ENCODE peak calls at places on chromosomes 2 and 18, in nine cellular contexts. H, R, V, Q, J, Y, D, E and C are unnamed samples.

GRCh38 chr2:187075106-187076070 is 226.4 kb upstream of the ZSWIM2 start:
- DNase-seq in Q (no peak), E (peak), J (no peak), V (no peak), R (no peak), Y (no peak), H (no peak), D (no peak), C (no peak)

GRCh38 chr2:236661064-236661761 is 91.6 kb downstream of the ACKR3 start:
- DNase-seq in Q (no peak), E (no peak), H (no peak), J (no peak), Y (no peak), D (peak), R (no peak), V (peak), C (peak)

GRCh38 chr2:48210189-48210588 is 303.9 kb upstream of the FBXO11 start:
- DNase-seq in R (no peak), E (no peak), Y (no peak), H (no peak), D (no peak), Q (no peak), V (no peak), J (no peak), C (no peak)

GRCh38 chr2:33526132-33526531 is 49.7 kb downstream of the RASGRP3 start:
- DNase-seq in R (no peak), Y (no peak), Q (peak), J (no peak), D (no peak), E (no peak), V (no peak), H (no peak), C (peak)

GRCh38 chr2:43453771-43454170 is 142.1 kb downstream of the THADA start:
- DNase-seq in V (no peak), Q (no peak), H (no peak), R (no peak), E (no peak), J (no peak), D (no peak), Y (peak), C (no peak)

GRCh38 chr2:28674062-28674712 is 77.4 kb upstream of the PPP1CB start:
- DNase-seq in R (no peak), E (no peak), J (no peak), H (no peak), V (no peak), Q (no peak), D (no peak), Y (no peak), C (peak)

GRCh38 chr2:145006957-145007672 is 487.2 kb upstream of the ZEB2 start:
- DNase-seq in Q (no peak), H (no peak), V (no peak), J (no peak), R (no peak), Y (no peak), E (no peak), D (peak), C (peak)

GRCh38 chr2:38146917-38147307 is 71.0 kb upstream of the CYP1B1 start:
- DNase-seq in R (no peak), Y (no peak), J (peak), D (peak), V (no peak), H (no peak), Q (peak), E (no peak), C (peak)

GRCh38 chr2:67374481-67374880 is 22.7 kb upstream of the ETAA1 start:
- DNase-seq in V (no peak), Y (no peak), R (no peak), H (no peak), J (no peak), D (no peak), Q (no peak), E (no peak), C (no peak)

GRCh38 chr2:47056875-47057731 is 98.0 kb downstream of the STPG4 start:
- DNase-seq in D (no peak), R (peak), J (peak), H (peak), Q (peak), V (no peak), E (peak), Y (no peak), C (peak)

GRCh38 chr2:237453671-237454070 is 33.4 kb upstream of the MLPH start:
- DNase-seq in Q (no peak), E (no peak), J (no peak), H (no peak), V (no peak), D (no peak), Y (no peak), R (no peak), C (no peak)

GRCh38 chr2:128563348-128563687 is 244.7 kb upstream of the HS6ST1 start:
- DNase-seq in V (no peak), H (no peak), Y (no peak), J (peak), E (peak), D (no peak), Q (no peak), R (no peak), C (peak)

GRCh38 chr2:165572155-165572554 is 102.7 kb downstream of the CSRNP3 start:
- DNase-seq in Y (peak), Q (no peak), J (no peak), V (peak), E (no peak), R (no peak), H (no peak), D (no peak), C (no peak)

GRCh38 chr2:67548317-67549095 is 151.4 kb downstream of the ETAA1 start:
- DNase-seq in H (no peak), E (no peak), R (no peak), V (peak), J (no peak), D (no peak), Y (no peak), Q (no peak), C (no peak)

GRCh38 chr18:7945882-7946281 is 378.8 kb downstream of the PTPRM start:
- DNase-seq in J (peak), E (no peak), R (no peak), V (no peak), H (no peak), Q (no peak), Y (no peak), D (peak), C (peak)

GRCh38 chr2:17661460-17661859 is 92.2 kb downstream of the SMC6 start:
- DNase-seq in Q (no peak), R (no peak), J (no peak), D (no peak), E (no peak), Y (no peak), V (no peak), H (no peak), C (no peak)

GRCh38 chr18:56068030-56068671 is 480.2 kb upstream of the TCF4 start:
- DNase-seq in Q (no peak), R (no peak), E (no peak), D (no peak), J (no peak), Y (no peak), H (no peak), V (no peak), C (peak)

GRCh38 chr2:27291865-27292264 is 9.6 kb downstream of the TRIM54 start:
- DNase-seq in E (no peak), H (no peak), D (peak), Q (no peak), R (no peak), Y (no peak), J (no peak), V (peak), C (no peak)

GRCh38 chr2:71611781-71612545 is 158.6 kb downstream of the DYSF start:
- DNase-seq in V (no peak), Q (no peak), J (peak), Y (no peak), E (peak), H (peak), R (no peak), D (no peak), C (no peak)

GRCh38 chr2:27448381-27448780 is 6.2 kb downstream of the KRTCAP3 start:
- DNase-seq in Q (no peak), R (no peak), J (no peak), Y (no peak), H (no peak), E (no peak), V (no peak), D (no peak), C (no peak)

GRCh38 chr2:19793132-19793750 is 108.5 kb downstream of the TTC32 start:
- DNase-seq in V (no peak), H (no peak), E (no peak), Y (no peak), R (no peak), Q (no peak), D (no peak), J (no peak), C (no peak)

GRCh38 chr2:239721531-239721930 is 303.6 kb downstream of the NDUFA10 start:
- DNase-seq in H (peak), R (no peak), Q (no peak), D (no peak), J (peak), E (no peak), Y (no peak), V (no peak), C (no peak)

GRCh38 chr18:57052173-57052572 is 94.7 kb upstream of the BOD1L2 start:
- DNase-seq in E (no peak), J (no peak), D (no peak), Q (no peak), Y (no peak), V (no peak), R (no peak), H (no peak), C (no peak)

GRCh38 chr18:22609642-22610041 is 191.9 kb upstream of the CTAGE1 start:
- DNase-seq in D (peak), Y (no peak), H (peak), E (peak), Q (no peak), R (no peak), V (peak), J (no peak), C (peak)
- TF ChIP-seq CTCF in D (no peak), Y (no peak), H (no peak), E (no peak), Q (no peak), R (no peak), V (peak), J (no peak), C (no peak)

GRCh38 chr2:197852127-197852526 is 47.7 kb downstream of the PLCL1 start:
- DNase-seq in D (no peak), R (no peak), H (no peak), Q (no peak), E (no peak), Y (no peak), J (no peak), V (no peak), C (no peak)

GRCh38 chr2:197850882-197851281 is 46.5 kb downstream of the PLCL1 start:
- DNase-seq in E (no peak), R (no peak), D (no peak), Y (no peak), Q (no peak), V (no peak), J (no peak), H (no peak), C (no peak)

GRCh38 chr2:197848602-197849001 is 44.2 kb downstream of the PLCL1 start:
- DNase-seq in J (no peak), Q (no peak), D (no peak), Y (no peak), R (no peak), V (no peak), H (no peak), E (no peak), C (no peak)

GRCh38 chr2:197853549-197853948 is 49.2 kb downstream of the PLCL1 start:
- DNase-seq in V (no peak), H (no peak), R (no peak), J (no peak), E (no peak), Y (no peak), D (no peak), Q (no peak), C (no peak)

DNA sequence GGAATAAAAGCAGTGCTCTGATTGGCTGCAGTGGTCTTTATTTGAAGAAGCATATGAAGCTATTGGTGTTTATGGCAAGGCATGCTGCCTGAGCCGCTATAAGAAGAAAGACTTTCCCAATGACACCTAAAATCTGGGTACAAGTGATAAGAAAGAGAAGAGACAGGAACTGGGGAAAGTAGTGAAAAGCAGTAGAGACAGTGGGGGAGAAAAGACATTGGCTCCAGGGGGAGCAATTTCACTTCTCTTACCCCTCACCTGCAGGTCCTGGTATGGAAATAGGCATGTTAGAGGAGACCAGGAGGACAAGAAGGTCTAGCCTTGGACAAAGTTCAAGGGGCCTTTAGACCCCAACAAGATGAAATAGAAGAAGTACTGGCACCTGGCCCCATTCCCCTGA is 47.1 kb downstream of the PLCL1 start:
- DNase-seq in Q (peak), D (no peak), V (peak), Y (no peak), J (no peak), H (no peak), R (no peak), E (no peak), C (no peak)
- TF ChIP-seq CTCF in Q (peak), D (no peak), V (peak), Y (no peak), J (no peak), H (no peak), R (no peak), E (no peak), C (peak)

DNA sequence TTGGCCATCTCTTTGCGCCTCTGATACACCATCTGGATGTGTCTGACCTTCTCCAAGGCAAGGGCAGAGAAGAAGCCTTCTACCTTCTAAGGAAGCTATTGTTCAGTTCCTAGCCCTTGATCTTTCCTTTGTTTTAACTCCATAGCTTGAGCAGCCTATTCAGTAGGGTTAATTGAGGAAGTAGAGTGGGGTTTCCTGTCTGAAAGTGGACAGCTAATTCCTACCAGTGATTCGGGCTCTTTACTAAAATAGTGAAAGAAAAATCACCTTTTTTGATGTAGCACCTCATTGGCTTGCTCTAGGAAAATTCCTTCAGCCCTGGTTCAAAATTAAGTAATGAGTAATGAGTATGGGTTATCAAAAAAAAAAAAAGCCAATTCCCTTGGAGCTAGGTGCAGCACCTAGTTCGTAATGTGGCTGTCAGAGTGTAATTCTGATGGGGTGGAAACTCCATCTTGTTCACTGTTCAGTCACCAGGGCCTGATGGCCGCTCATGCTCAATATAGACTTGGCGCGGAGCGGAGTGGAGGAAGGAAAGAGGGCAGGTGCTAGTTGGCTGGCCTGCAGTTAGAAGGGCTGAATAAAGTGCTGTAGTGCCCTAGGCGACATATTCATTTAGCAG is 2.9 kb upstream of the MGAT5 start:
- DNase-seq in D (no peak), E (no peak), J (no peak), Y (no peak), R (no peak), H (no peak), V (no peak), Q (no peak), C (no peak)
- TF ChIP-seq CTCF in D (no peak), E (no peak), J (no peak), Y (no peak), R (no peak), H (no peak), V (no peak), Q (no peak), C (no peak)

DNA sequence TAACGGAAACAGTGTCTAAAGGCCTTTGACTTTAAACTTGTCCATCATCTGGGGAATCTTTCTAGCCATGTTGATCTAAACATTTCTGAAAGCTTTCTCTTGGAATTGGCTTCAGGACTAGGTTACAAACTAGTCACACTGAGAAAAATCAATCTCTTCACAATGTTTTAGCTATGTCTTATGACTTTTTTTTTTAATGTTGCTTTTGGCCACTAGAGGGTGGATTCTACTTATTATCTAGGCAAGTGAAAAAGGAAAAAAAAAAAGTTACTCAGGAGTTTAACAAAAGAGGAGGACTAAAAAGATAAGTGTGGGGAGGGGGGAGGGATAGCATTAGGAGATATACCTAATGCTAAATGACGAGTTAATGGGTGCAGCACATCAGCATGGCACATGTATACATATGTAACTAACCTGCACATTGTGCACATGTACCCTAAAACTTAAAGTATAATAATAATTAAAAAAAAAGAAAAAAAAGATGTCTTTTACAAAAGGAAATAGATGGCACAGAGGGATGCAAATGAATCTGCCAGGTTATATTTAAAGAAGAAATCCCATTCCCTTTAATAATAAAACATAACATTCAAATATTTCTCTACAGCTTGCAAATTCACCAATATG is 160.4 kb upstream of the PID1 start:
- DNase-seq in E (no peak), V (peak), H (no peak), Y (no peak), J (no peak), R (no peak), Q (no peak), D (peak), C (peak)
- TF ChIP-seq CTCF in E (no peak), V (peak), H (peak), Y (peak), J (peak), R (no peak), Q (no peak), D (peak), C (peak)

GRCh38 chr2:113273031-113273551 is 5.6 kb downstream of the PAX8 start:
- DNase-seq in Q (no peak), E (no peak), H (no peak), J (no peak), R (peak), V (peak), D (peak), Y (peak), C (peak)
- TF ChIP-seq CTCF in Q (no peak), E (no peak), H (no peak), J (no peak), R (no peak), V (peak), D (no peak), Y (peak), C (peak)